ENCODE peak calls at places on chromosomes 4 and X, in eight cellular contexts. D, R, L, Z, C, B, J and M are unnamed samples.

GRCh38 chr4:110224812-110225211 is 26.4 kb upstream of the ELOVL6 start:
- DNase-seq in D (no peak), R (no peak), L (no peak), Z (no peak), C (no peak), B (no peak), J (no peak), M (no peak)

GRCh38 chrX:30791296-30792278 is 97.5 kb downstream of the TAB3 start:
- DNase-seq in D (peak; percentile 41), R (no peak), L (peak; percentile 10), Z (no peak), C (no peak), B (no peak), J (no peak), M (no peak)

GRCh38 chrX:10582945-10583344 is 37.4 kb downstream of the MID1 start:
- DNase-seq in D (no peak), R (peak; percentile 56), L (no peak), Z (no peak), C (no peak), B (no peak), J (no peak), M (no peak)

GRCh38 chr4:114807759-114808404 is 209.3 kb downstream of the UGT8 start:
- DNase-seq in D (no peak), R (peak; percentile 34), L (peak; percentile 45), Z (no peak), C (peak; percentile 42), B (no peak), J (no peak), M (no peak)

GRCh38 chr4:24928708-24929107 is 15.9 kb upstream of the CCDC149 start:
- DNase-seq in D (no peak), R (no peak), L (no peak), Z (no peak), C (no peak), B (no peak), J (no peak), M (no peak)

GRCh38 chrX:77003956-77004355 is 443.2 kb upstream of the FGF16 start:
- DNase-seq in D (no peak), R (no peak), L (no peak), Z (no peak), C (no peak), B (no peak), J (no peak), M (no peak)

GRCh38 chrX:49291615-49292337 is 11.7 kb upstream of the GAGE10 start:
- DNase-seq in D (no peak), R (peak; percentile 72), L (peak; percentile 69), Z (peak; percentile 60), C (peak; percentile 12), B (peak; percentile 66), J (no peak), M (peak; percentile 35)

GRCh38 chr4:23934915-23935314 is 45.1 kb upstream of the PPARGC1A start:
- DNase-seq in D (peak; percentile 88), R (no peak), L (peak; percentile 75), Z (no peak), C (no peak), B (peak; percentile 35), J (no peak), M (peak; percentile 68)

GRCh38 chr4:81807927-81808672 is 336.4 kb upstream of the RASGEF1B start:
- DNase-seq in D (no peak), R (no peak), L (peak; percentile 55), Z (no peak), C (no peak), B (no peak), J (no peak), M (no peak)

GRCh38 chr4:85391011-85391410 is 83.9 kb upstream of the ARHGAP24 start:
- DNase-seq in D (no peak), R (no peak), L (no peak), Z (no peak), C (no peak), B (no peak), J (no peak), M (no peak)

GRCh38 chr4:44532851-44533250 is 84.2 kb upstream of the KCTD8 start:
- DNase-seq in D (no peak), R (no peak), L (no peak), Z (no peak), C (no peak), B (no peak), J (no peak), M (no peak)

GRCh38 chr4:128107766-128108165 is 46.7 kb downstream of the LARP1B start:
- DNase-seq in D (no peak), R (no peak), L (no peak), Z (no peak), C (no peak), B (no peak), J (no peak), M (no peak)

GRCh38 chr4:106201373-106201772 is 114.6 kb downstream of the TBCK start:
- DNase-seq in D (no peak), R (peak; percentile 5), L (no peak), Z (no peak), C (peak; percentile 7), B (no peak), J (no peak), M (no peak)

GRCh38 chr4:186820371-186820990 is 96.8 kb upstream of the FAT1 start:
- DNase-seq in D (peak; percentile 73), R (no peak), L (no peak), Z (no peak), C (no peak), B (peak; percentile 68), J (no peak), M (no peak)

DNA sequence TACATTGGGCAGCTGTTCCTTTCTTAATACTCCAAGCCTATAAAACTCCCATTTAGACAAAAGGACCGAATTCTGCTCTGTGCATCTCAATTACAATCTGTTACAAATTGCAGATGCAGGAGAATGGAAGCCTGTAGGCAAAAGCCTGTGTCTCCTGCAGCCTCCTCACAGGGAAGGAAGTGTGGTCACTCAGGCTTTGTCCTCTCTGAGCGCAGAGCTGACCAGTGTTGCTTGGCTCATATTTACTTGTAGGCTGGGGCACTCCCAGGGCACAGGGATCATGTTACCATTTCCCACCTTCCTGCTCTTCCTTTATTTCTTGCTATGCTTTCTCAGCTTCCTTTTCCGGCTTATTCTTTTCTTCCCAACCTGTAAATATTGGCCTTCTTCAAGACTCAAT is 15.7 kb downstream of the SUPT20HL2 start:
- DNase-seq in D (no peak), R (peak; percentile 7), L (no peak), Z (no peak), C (no peak), B (no peak), J (no peak), M (no peak)
- TF ChIP-seq EP300 in D (no peak), R (no peak), L (no peak), Z (no peak), C (no peak), B (no peak), J (no peak), M (no peak)

GRCh38 chr4:15913631-15913970 is 24.9 kb downstream of the FGFBP1 start:
- DNase-seq in D (no peak), R (peak; percentile 72), L (no peak), Z (no peak), C (no peak), B (no peak), J (no peak), M (no peak)
- TF ChIP-seq EP300 in D (no peak), R (no peak), L (no peak), Z (no peak), C (no peak), B (no peak), J (no peak), M (no peak)

DNA sequence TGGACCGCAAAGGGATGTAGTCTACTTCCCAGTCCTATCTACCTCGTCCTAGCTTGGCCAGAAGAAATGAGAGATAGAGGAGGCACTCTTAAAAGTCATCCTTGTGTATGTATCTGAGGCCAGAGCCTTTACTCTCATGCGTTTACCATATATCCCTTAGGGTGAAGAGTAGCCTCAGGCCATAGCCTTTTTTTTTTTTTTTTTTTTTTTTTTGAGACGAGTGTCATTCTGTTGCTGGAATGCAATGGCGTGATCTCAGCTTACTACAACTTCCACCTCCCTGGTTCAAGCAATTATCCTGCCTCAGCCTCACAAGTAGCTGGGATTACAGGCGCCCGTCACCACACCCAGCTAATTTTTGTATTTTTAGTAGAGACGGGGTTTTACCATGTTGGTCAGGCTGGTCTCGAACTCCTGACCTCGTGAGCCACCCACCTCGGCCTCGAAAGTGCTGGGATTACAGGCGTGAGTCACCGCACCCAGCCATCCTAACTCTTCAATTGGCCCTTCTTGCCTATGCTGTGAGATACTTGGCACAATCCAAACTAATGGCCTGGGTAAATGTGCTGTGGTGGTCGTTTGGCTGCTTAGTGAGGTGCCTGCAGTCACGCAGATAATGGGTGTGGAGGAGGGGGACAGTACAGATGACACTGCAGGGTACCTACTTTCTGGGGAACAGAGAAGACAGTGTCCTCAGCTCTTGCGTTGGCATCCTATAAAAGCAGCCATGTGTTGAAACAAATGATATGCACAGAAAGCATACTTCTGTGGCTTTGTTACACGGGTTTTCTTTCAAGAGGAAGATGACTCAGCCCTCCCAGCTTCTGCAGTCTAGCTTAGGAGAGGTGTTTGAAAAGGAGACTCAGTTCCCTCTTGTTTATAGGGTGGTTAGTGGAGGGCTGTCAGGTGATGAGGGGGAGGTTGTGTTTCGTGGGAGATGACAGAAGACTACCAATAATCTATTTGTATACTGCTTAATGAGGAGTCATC is 10.4 kb upstream of the DGAT2L6 start:
- DNase-seq in D (no peak), R (peak; percentile 12), L (no peak), Z (no peak), C (peak; percentile 9), B (no peak), J (no peak), M (no peak)
- TF ChIP-seq EP300 in D (no peak), R (no peak), L (no peak), Z (no peak), C (no peak), B (no peak), J (no peak), M (no peak)

DNA sequence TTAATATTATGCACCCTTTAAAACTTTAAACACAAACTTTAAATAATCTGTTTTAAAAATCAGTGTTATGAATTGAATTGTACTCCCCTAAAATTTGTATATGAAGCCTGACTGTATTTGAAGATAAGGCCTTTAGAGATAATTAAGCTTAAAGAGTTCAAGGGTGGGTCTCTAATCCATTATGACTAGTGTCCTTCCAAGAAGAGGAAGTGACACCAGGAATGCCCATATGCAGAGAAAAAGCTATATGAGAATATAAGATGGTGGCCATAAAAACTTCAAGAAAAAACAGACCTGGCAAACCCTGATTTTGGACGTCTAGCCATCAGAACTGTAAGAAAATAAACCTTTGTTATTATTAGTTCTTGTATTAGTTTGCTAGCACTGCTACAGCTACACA is 29.0 kb downstream of the UGT2A2 start:
- DNase-seq in D (no peak), R (no peak), L (no peak), Z (no peak), C (no peak), B (no peak), J (no peak), M (no peak)
- TF ChIP-seq EP300 in D (no peak), R (no peak), L (no peak), Z (no peak), C (no peak), B (no peak), J (no peak), M (no peak)

GRCh38 chr4:92368648-92369047 is 64.9 kb downstream of the GRID2 start:
- DNase-seq in D (no peak), R (no peak), L (no peak), Z (no peak), C (no peak), B (no peak), J (no peak), M (no peak)
- TF ChIP-seq EP300 in D (no peak), R (no peak), L (no peak), Z (no peak), C (no peak), B (no peak), J (no peak), M (no peak)

GRCh38 chrX:47798861-47799260 is 37.8 kb upstream of the ZNF81 start:
- DNase-seq in D (no peak), R (no peak), L (no peak), Z (no peak), C (no peak), B (no peak), J (no peak), M (no peak)
- TF ChIP-seq EP300 in D (no peak), R (no peak), L (no peak), Z (no peak), C (no peak), B (no peak), J (no peak), M (no peak)